ENCODE peak calls at places on chromosomes 13 and 19, in five cellular contexts. One of them, this sample, is unnamed.

GRCh38 chr13:46495647-46496046 is 57.3 kb upstream of the LRCH1 start:
- DNase-seq in Caco-2: no peak
- DNase-seq in GM20000: no peak
- DNase-seq in thoracic aorta: no peak
- DNase-seq in cardiac muscle cell: no peak
- DNase-seq in this sample: no peak

GRCh38 chr13:43629691-43630480 is 156.9 kb downstream of the ENOX1 start:
- DNase-seq in GM20000: no peak
- DNase-seq in cardiac muscle cell: peak; percentile 16
- DNase-seq in Caco-2: no peak
- DNase-seq in thoracic aorta: no peak
- DNase-seq in this sample: no peak

GRCh38 chr13:93670858-93671257 is 444.3 kb downstream of the GPC6 start:
- DNase-seq in GM20000: no peak
- DNase-seq in Caco-2: no peak
- DNase-seq in cardiac muscle cell: no peak
- DNase-seq in thoracic aorta: no peak
- DNase-seq in this sample: no peak

GRCh38 chr13:28499579-28499978 is 4.7 kb upstream of the FLT1 start:
- DNase-seq in thoracic aorta: no peak
- DNase-seq in Caco-2: no peak
- DNase-seq in cardiac muscle cell: no peak
- DNase-seq in GM20000: no peak
- DNase-seq in this sample: no peak

GRCh38 chr13:41019027-41019487 is at the start of gene ELF1:
- DNase-seq in Caco-2: peak; percentile 70
- DNase-seq in thoracic aorta: no peak
- DNase-seq in GM20000: peak; percentile 66
- DNase-seq in cardiac muscle cell: peak; percentile 56
- DNase-seq in this sample: no peak

GRCh38 chr13:20553309-20553708 is 13.6 kb upstream of the IFT88 start:
- DNase-seq in GM20000: no peak
- DNase-seq in cardiac muscle cell: no peak
- DNase-seq in thoracic aorta: no peak
- DNase-seq in Caco-2: no peak
- DNase-seq in this sample: no peak

GRCh38 chr13:74825170-74825948 is 656.6 kb downstream of the TBC1D4 start:
- DNase-seq in cardiac muscle cell: peak; percentile 85
- DNase-seq in Caco-2: no peak
- DNase-seq in thoracic aorta: no peak
- DNase-seq in GM20000: no peak
- DNase-seq in this sample: no peak

GRCh38 chr19:33208371-33208770 is 14.2 kb downstream of the LRP3 start:
- DNase-seq in cardiac muscle cell: no peak
- DNase-seq in GM20000: no peak
- DNase-seq in Caco-2: no peak
- DNase-seq in thoracic aorta: no peak
- DNase-seq in this sample: no peak

GRCh38 chr13:103203750-103204330 is 137.6 kb upstream of the SLC10A2 start:
- DNase-seq in thoracic aorta: no peak
- DNase-seq in cardiac muscle cell: no peak
- DNase-seq in Caco-2: no peak
- DNase-seq in GM20000: no peak
- DNase-seq in this sample: no peak

GRCh38 chr19:30674656-30675055 is 302.5 kb downstream of the ZNF536 start:
- DNase-seq in thoracic aorta: no peak
- DNase-seq in cardiac muscle cell: no peak
- DNase-seq in Caco-2: no peak
- DNase-seq in GM20000: no peak
- DNase-seq in this sample: no peak

GRCh38 chr13:98265669-98266551 is 88.8 kb upstream of the RNF113B start:
- DNase-seq in thoracic aorta: no peak
- DNase-seq in Caco-2: peak; percentile 77
- DNase-seq in cardiac muscle cell: no peak
- DNase-seq in GM20000: no peak
- DNase-seq in this sample: no peak

GRCh38 chr19:28554321-28555091 is 658.4 kb downstream of the UQCRFS1 start:
- DNase-seq in GM20000: no peak
- DNase-seq in Caco-2: no peak
- DNase-seq in cardiac muscle cell: no peak
- DNase-seq in thoracic aorta: no peak
- DNase-seq in this sample: no peak

GRCh38 chr13:112079696-112080095 is 12.7 kb downstream of the SOX1 start:
- DNase-seq in GM20000: no peak
- DNase-seq in thoracic aorta: no peak
- DNase-seq in cardiac muscle cell: peak; percentile 21
- DNase-seq in Caco-2: no peak
- DNase-seq in this sample: no peak

GRCh38 chr13:99464441-99464949 is 36.8 kb upstream of the TM9SF2 start:
- DNase-seq in cardiac muscle cell: no peak
- DNase-seq in thoracic aorta: no peak
- DNase-seq in Caco-2: no peak
- DNase-seq in GM20000: peak; percentile 24
- DNase-seq in this sample: no peak

GRCh38 chr19:35135389-35135909 is 590 bp upstream of the LGI4 start:
- DNase-seq in cardiac muscle cell: peak; percentile 76
- DNase-seq in GM20000: peak; percentile 93
- DNase-seq in thoracic aorta: no peak
- DNase-seq in Caco-2: peak; percentile 82
- DNase-seq in this sample: no peak

GRCh38 chr19:14519245-14519859 is 1.2 kb upstream of the DNAJB1 start:
- DNase-seq in thoracic aorta: no peak
- DNase-seq in Caco-2: no peak
- DNase-seq in cardiac muscle cell: no peak
- DNase-seq in GM20000: no peak
- DNase-seq in this sample: no peak

GRCh38 chr13:107809125-107809524 is 406.2 kb downstream of the LIG4 start:
- DNase-seq in cardiac muscle cell: peak; percentile 41
- DNase-seq in thoracic aorta: no peak
- DNase-seq in Caco-2: no peak
- DNase-seq in GM20000: no peak
- DNase-seq in this sample: no peak

GRCh38 chr19:10260141-10260584 is 8.1 kb downstream of the MRPL4 start:
- DNase-seq in GM20000: no peak
- DNase-seq in cardiac muscle cell: no peak
- DNase-seq in thoracic aorta: no peak
- DNase-seq in Caco-2: no peak
- DNase-seq in this sample: no peak

GRCh38 chr13:110676511-110677204 is 29.3 kb downstream of the CARS2 start:
- DNase-seq in Caco-2: no peak
- DNase-seq in cardiac muscle cell: no peak
- DNase-seq in GM20000: peak; percentile 74
- DNase-seq in thoracic aorta: no peak
- DNase-seq in this sample: no peak

DNA sequence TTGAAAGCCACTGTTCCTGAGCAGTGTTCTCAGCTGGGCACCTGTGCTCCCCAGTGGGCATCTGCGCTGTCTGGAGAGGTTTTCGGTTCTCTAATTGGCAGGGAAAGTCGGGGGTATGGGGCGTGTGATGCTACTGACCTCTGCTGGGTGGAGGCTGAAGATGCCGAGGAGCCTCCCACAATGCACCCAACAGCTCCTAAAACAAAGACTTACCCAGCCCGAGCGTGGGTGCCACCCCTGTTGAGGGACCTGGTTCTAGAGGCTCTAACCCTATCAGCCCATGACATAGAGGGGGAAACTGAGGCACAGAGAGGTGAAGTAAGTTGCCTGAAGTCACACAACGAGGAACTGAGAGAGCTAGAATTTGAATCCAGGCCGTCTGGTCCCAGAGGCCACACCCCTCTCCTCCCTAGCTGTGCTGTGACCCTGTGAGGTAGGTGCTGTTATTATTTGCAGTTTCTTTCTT is 2.3 kb downstream of the SPACA4 start:
- DNase-seq in thoracic aorta: no peak
- DNase-seq in Caco-2: no peak
- DNase-seq in GM20000: peak; percentile 86
- DNase-seq in cardiac muscle cell: peak; percentile 52
- DNase-seq in this sample: no peak
- TF ChIP-seq CTCF in thoracic aorta: no peak
- TF ChIP-seq CTCF in Caco-2: peak; percentile 86
- TF ChIP-seq CTCF in GM20000: peak; percentile 24
- TF ChIP-seq CTCF in cardiac muscle cell: peak; percentile 64
- TF ChIP-seq CTCF in this sample: no peak

GRCh38 chr13:25059943-25060342 is 36.0 kb upstream of the PABPC3 start:
- DNase-seq in cardiac muscle cell: no peak
- DNase-seq in thoracic aorta: no peak
- DNase-seq in Caco-2: no peak
- DNase-seq in GM20000: no peak
- DNase-seq in this sample: no peak

GRCh38 chr13:25059166-25059565 is 36.8 kb upstream of the PABPC3 start:
- DNase-seq in GM20000: no peak
- DNase-seq in cardiac muscle cell: no peak
- DNase-seq in thoracic aorta: no peak
- DNase-seq in Caco-2: no peak
- DNase-seq in this sample: no peak

GRCh38 chr13:25064396-25064795 is 31.5 kb upstream of the PABPC3 start:
- DNase-seq in Caco-2: no peak
- DNase-seq in thoracic aorta: no peak
- DNase-seq in cardiac muscle cell: no peak
- DNase-seq in GM20000: no peak
- DNase-seq in this sample: no peak

GRCh38 chr13:25065974-25066770 is 29.8 kb upstream of the PABPC3 start:
- DNase-seq in Caco-2: no peak
- DNase-seq in GM20000: no peak
- DNase-seq in cardiac muscle cell: no peak
- DNase-seq in thoracic aorta: no peak
- DNase-seq in this sample: no peak

DNA sequence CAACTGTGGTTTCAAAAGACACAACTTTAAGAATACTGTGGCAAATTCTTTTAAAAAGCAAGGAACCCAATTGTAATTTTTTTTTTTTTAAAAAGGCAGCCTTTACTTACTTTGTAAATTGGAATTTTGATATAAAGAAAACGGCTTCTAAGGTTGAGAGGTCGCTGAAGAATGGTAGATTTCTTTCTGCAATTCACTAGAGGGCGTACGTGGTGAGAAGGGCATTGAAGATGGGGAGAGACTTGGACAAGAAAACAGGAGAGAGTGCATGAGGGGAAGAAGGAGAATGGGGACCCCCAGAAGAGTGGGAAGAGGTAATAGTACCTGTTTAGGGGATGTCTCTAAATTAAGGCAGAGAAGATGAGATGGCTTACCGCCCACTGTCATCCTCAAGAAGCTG is 33.5 kb upstream of the PABPC3 start:
- DNase-seq in cardiac muscle cell: no peak
- DNase-seq in Caco-2: no peak
- DNase-seq in GM20000: no peak
- DNase-seq in thoracic aorta: no peak
- DNase-seq in this sample: no peak
- TF ChIP-seq CTCF in cardiac muscle cell: no peak
- TF ChIP-seq CTCF in Caco-2: no peak
- TF ChIP-seq CTCF in GM20000: no peak
- TF ChIP-seq CTCF in thoracic aorta: no peak
- TF ChIP-seq CTCF in this sample: no peak

DNA sequence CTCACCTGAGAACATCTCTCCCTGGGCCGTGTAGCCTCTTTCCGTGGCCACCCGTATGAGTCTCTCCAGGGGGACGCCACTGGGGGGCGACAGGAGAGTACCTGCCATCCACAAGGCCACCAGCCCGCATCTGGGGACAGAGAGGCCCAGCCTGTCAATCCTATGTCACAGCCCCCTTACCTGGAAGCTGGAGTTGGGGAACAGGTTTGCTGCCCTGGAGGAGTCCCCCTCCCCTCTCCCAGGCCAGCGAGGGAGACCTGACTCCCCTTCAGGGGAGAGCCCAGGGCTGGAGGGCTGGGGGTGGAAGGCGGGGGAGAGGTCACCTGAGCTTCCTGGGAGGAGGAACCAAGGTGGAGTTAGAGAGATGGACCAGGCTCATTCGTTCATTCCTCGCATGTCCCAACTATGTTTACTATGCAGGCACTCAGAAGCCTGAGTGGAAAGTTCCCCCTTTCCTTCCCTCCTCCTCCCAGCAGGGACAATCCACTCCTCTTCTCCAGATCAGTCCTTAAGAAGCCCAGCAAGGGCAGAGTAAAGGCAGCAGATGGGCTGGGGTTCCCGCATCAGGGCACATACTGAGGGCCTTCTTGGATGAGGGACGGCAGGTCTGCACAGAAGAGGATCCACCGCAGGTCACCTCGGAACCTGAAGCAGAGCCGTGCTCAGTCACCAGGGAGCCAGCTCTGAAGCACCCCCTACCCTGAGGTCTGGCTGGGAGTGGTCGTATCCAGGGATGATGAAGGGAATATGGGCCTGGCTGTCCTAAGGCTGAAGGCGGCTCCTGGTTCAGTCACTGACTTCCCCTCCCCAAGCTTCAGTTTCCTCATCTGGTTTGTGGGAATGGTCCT is 5.5 kb downstream of the ACTMAP start:
- DNase-seq in thoracic aorta: no peak
- DNase-seq in GM20000: peak; percentile 42
- DNase-seq in cardiac muscle cell: no peak
- DNase-seq in Caco-2: peak; percentile 75
- DNase-seq in this sample: no peak
- TF ChIP-seq CTCF in thoracic aorta: no peak
- TF ChIP-seq CTCF in GM20000: no peak
- TF ChIP-seq CTCF in cardiac muscle cell: no peak
- TF ChIP-seq CTCF in Caco-2: peak; percentile 41
- TF ChIP-seq CTCF in this sample: no peak

GRCh38 chr13:34864650-34865049 is 77.4 kb upstream of the NBEA start:
- DNase-seq in thoracic aorta: no peak
- DNase-seq in GM20000: no peak
- DNase-seq in cardiac muscle cell: no peak
- DNase-seq in Caco-2: no peak
- DNase-seq in this sample: no peak

GRCh38 chr13:34867590-34867989 is 74.5 kb upstream of the NBEA start:
- DNase-seq in cardiac muscle cell: peak; percentile 31
- DNase-seq in thoracic aorta: no peak
- DNase-seq in GM20000: no peak
- DNase-seq in Caco-2: no peak
- DNase-seq in this sample: no peak

GRCh38 chr13:34857561-34857960 is 84.5 kb upstream of the NBEA start:
- DNase-seq in Caco-2: no peak
- DNase-seq in thoracic aorta: no peak
- DNase-seq in GM20000: no peak
- DNase-seq in cardiac muscle cell: no peak
- DNase-seq in this sample: no peak

DNA sequence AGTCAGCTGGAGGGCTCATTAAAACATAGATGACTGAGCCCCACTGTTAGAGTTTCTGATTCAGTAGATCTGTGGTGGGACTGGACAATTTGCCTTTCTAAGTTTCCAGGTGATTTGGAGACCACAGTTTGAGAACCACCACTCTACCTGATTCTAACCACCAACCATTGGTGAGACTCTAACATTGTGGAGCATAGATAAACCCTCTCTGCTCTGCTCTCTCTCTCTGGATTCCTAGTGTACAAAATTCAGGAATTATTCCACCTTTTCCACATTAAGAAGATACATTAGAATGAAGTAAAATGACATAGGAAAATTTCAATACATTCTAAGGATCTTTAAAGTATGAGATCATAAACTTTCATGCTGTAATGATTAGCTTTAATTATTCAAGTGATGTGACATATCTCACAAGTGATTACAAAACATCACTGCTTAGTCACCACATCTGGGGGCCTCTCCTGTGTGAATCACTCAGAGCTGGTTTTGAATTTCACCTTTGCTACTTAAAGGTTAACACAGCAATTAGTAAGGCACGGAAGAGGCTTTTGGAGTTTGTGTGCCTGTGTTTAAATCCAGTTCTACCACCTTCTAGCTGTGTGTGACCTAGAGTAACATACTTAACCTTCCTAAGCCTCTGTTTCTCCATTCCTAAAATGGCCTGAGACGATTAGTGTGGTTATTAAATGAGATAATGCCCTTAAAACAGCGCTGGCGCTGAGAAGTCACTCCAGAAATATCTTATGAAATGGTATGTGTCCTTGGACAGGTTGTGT is 78.5 kb upstream of the NBEA start:
- DNase-seq in thoracic aorta: no peak
- DNase-seq in Caco-2: peak; percentile 37
- DNase-seq in GM20000: no peak
- DNase-seq in cardiac muscle cell: peak; percentile 67
- DNase-seq in this sample: no peak
- TF ChIP-seq CTCF in thoracic aorta: no peak
- TF ChIP-seq CTCF in Caco-2: no peak
- TF ChIP-seq CTCF in GM20000: no peak
- TF ChIP-seq CTCF in cardiac muscle cell: no peak
- TF ChIP-seq CTCF in this sample: no peak

This sample was measured in mesothelial cell of epicardium.